ENCODE peak calls at places on chromosomes 16 and 17, in seven cellular contexts. One of them, this sample, is unnamed.

GRCh38 chr17:50575581-50576210 is 15.2 kb downstream of the CACNA1G start:
- DNase-seq in COR-L47: no peak
- DNase-seq in anterior cingulate cortex: no peak
- DNase-seq in RPMI7951: no peak
- DNase-seq in activated naive CD4-positive, alpha-beta T cell: no peak
- DNase-seq in astrocyte: no peak
- DNase-seq in heart right ventricle: no peak
- DNase-seq in this sample: no peak

GRCh38 chr16:51305337-51305736 is 154.3 kb upstream of the SALL1 start:
- DNase-seq in COR-L47: no peak
- DNase-seq in anterior cingulate cortex: no peak
- DNase-seq in RPMI7951: no peak
- DNase-seq in activated naive CD4-positive, alpha-beta T cell: no peak
- DNase-seq in astrocyte: no peak
- DNase-seq in heart right ventricle: no peak
- DNase-seq in this sample: no peak

GRCh38 chr16:11020792-11021440 is 76.6 kb downstream of the CLEC16A start:
- DNase-seq in COR-L47: no peak
- DNase-seq in anterior cingulate cortex: no peak
- DNase-seq in RPMI7951: no peak
- DNase-seq in activated naive CD4-positive, alpha-beta T cell: no peak
- DNase-seq in astrocyte: no peak
- DNase-seq in heart right ventricle: no peak
- DNase-seq in this sample: no peak

GRCh38 chr16:66001432-66001831 is 365.1 kb upstream of the CDH5 start:
- DNase-seq in COR-L47: no peak
- DNase-seq in anterior cingulate cortex: no peak
- DNase-seq in RPMI7951: no peak
- DNase-seq in activated naive CD4-positive, alpha-beta T cell: no peak
- DNase-seq in astrocyte: no peak
- DNase-seq in heart right ventricle: no peak
- DNase-seq in this sample: no peak

GRCh38 chr17:7654832-7655540 is 4.3 kb downstream of the ATP1B2 start:
- DNase-seq in COR-L47: no peak
- DNase-seq in anterior cingulate cortex: peak
- DNase-seq in RPMI7951: no peak
- DNase-seq in activated naive CD4-positive, alpha-beta T cell: no peak
- DNase-seq in astrocyte: peak
- DNase-seq in heart right ventricle: no peak
- DNase-seq in this sample: no peak

GRCh38 chr16:14486520-14487303 is 143.3 kb downstream of the PARN start:
- DNase-seq in COR-L47: no peak
- DNase-seq in anterior cingulate cortex: peak
- DNase-seq in RPMI7951: peak
- DNase-seq in activated naive CD4-positive, alpha-beta T cell: no peak
- DNase-seq in astrocyte: peak
- DNase-seq in heart right ventricle: peak
- DNase-seq in this sample: peak

GRCh38 chr16:11410382-11411058 is 65.3 kb downstream of the RMI2 start:
- DNase-seq in COR-L47: no peak
- DNase-seq in anterior cingulate cortex: no peak
- DNase-seq in RPMI7951: no peak
- DNase-seq in activated naive CD4-positive, alpha-beta T cell: no peak
- DNase-seq in astrocyte: no peak
- DNase-seq in heart right ventricle: no peak
- DNase-seq in this sample: no peak

GRCh38 chr16:25066426-25066746 is 45.2 kb upstream of the LCMT1 start:
- DNase-seq in COR-L47: no peak
- DNase-seq in anterior cingulate cortex: no peak
- DNase-seq in RPMI7951: no peak
- DNase-seq in activated naive CD4-positive, alpha-beta T cell: no peak
- DNase-seq in astrocyte: no peak
- DNase-seq in heart right ventricle: no peak
- DNase-seq in this sample: no peak

GRCh38 chr17:17408236-17408794 is 68.5 kb upstream of the MED9 start:
- DNase-seq in COR-L47: no peak
- DNase-seq in anterior cingulate cortex: no peak
- DNase-seq in RPMI7951: no peak
- DNase-seq in activated naive CD4-positive, alpha-beta T cell: no peak
- DNase-seq in astrocyte: peak
- DNase-seq in heart right ventricle: no peak
- DNase-seq in this sample: no peak

GRCh38 chr17:27324940-27325339 is 31.0 kb downstream of the WSB1 start:
- DNase-seq in COR-L47: no peak
- DNase-seq in anterior cingulate cortex: no peak
- DNase-seq in RPMI7951: no peak
- DNase-seq in activated naive CD4-positive, alpha-beta T cell: no peak
- DNase-seq in astrocyte: no peak
- DNase-seq in heart right ventricle: no peak
- DNase-seq in this sample: no peak

GRCh38 chr17:59783221-59784016 is 76.0 kb downstream of the VMP1 start:
- DNase-seq in COR-L47: no peak
- DNase-seq in anterior cingulate cortex: no peak
- DNase-seq in RPMI7951: peak
- DNase-seq in activated naive CD4-positive, alpha-beta T cell: no peak
- DNase-seq in astrocyte: peak
- DNase-seq in heart right ventricle: no peak
- DNase-seq in this sample: no peak

GRCh38 chr17:79950711-79951110 is 85.0 kb downstream of the TBC1D16 start:
- DNase-seq in COR-L47: no peak
- DNase-seq in anterior cingulate cortex: peak
- DNase-seq in RPMI7951: peak
- DNase-seq in activated naive CD4-positive, alpha-beta T cell: no peak
- DNase-seq in astrocyte: no peak
- DNase-seq in heart right ventricle: no peak
- DNase-seq in this sample: peak

GRCh38 chr16:13480801-13481200 is 439.2 kb upstream of the ERCC4 start:
- DNase-seq in COR-L47: no peak
- DNase-seq in anterior cingulate cortex: no peak
- DNase-seq in RPMI7951: peak
- DNase-seq in activated naive CD4-positive, alpha-beta T cell: no peak
- DNase-seq in astrocyte: no peak
- DNase-seq in heart right ventricle: no peak
- DNase-seq in this sample: no peak

GRCh38 chr17:34974794-34975428 is 5.4 kb upstream of the LIG3 start:
- DNase-seq in COR-L47: no peak
- DNase-seq in anterior cingulate cortex: no peak
- DNase-seq in RPMI7951: peak
- DNase-seq in activated naive CD4-positive, alpha-beta T cell: no peak
- DNase-seq in astrocyte: no peak
- DNase-seq in heart right ventricle: no peak
- DNase-seq in this sample: no peak

GRCh38 chr16:57167537-57167936 is 18.3 kb downstream of the PSME3IP1 start:
- DNase-seq in COR-L47: no peak
- DNase-seq in anterior cingulate cortex: no peak
- DNase-seq in RPMI7951: no peak
- DNase-seq in activated naive CD4-positive, alpha-beta T cell: no peak
- DNase-seq in astrocyte: no peak
- DNase-seq in heart right ventricle: no peak
- DNase-seq in this sample: no peak

GRCh38 chr17:1629647-1630310 is 1.1 kb upstream of the SLC43A2 start:
- DNase-seq in COR-L47: no peak
- DNase-seq in anterior cingulate cortex: peak
- DNase-seq in RPMI7951: peak
- DNase-seq in activated naive CD4-positive, alpha-beta T cell: peak
- DNase-seq in astrocyte: no peak
- DNase-seq in heart right ventricle: peak
- DNase-seq in this sample: peak

GRCh38 chr17:41811549-41812175 is at the start of gene P3H4:
- DNase-seq in COR-L47: peak
- DNase-seq in anterior cingulate cortex: peak
- DNase-seq in RPMI7951: peak
- DNase-seq in activated naive CD4-positive, alpha-beta T cell: peak
- DNase-seq in astrocyte: peak
- DNase-seq in heart right ventricle: peak
- DNase-seq in this sample: peak

GRCh38 chr16:75860654-75861053 is 134.4 kb upstream of the CPHXL start:
- DNase-seq in COR-L47: peak
- DNase-seq in anterior cingulate cortex: peak
- DNase-seq in RPMI7951: no peak
- DNase-seq in activated naive CD4-positive, alpha-beta T cell: no peak
- DNase-seq in astrocyte: no peak
- DNase-seq in heart right ventricle: no peak
- DNase-seq in this sample: peak

GRCh38 chr16:22267764-22268163 is 29.4 kb upstream of the POLR3E start:
- DNase-seq in COR-L47: no peak
- DNase-seq in anterior cingulate cortex: no peak
- DNase-seq in RPMI7951: no peak
- DNase-seq in activated naive CD4-positive, alpha-beta T cell: no peak
- DNase-seq in astrocyte: no peak
- DNase-seq in heart right ventricle: no peak
- DNase-seq in this sample: no peak

GRCh38 chr16:27330542-27330941 is 16.8 kb downstream of the IL4R start:
- DNase-seq in COR-L47: no peak
- DNase-seq in anterior cingulate cortex: no peak
- DNase-seq in RPMI7951: peak
- DNase-seq in activated naive CD4-positive, alpha-beta T cell: no peak
- DNase-seq in astrocyte: peak
- DNase-seq in heart right ventricle: peak
- DNase-seq in this sample: no peak

GRCh38 chr17:79950306-79950705 is 85.4 kb downstream of the TBC1D16 start:
- DNase-seq in COR-L47: no peak
- DNase-seq in anterior cingulate cortex: no peak
- DNase-seq in RPMI7951: no peak
- DNase-seq in activated naive CD4-positive, alpha-beta T cell: no peak
- DNase-seq in astrocyte: no peak
- DNase-seq in heart right ventricle: no peak
- DNase-seq in this sample: peak

GRCh38 chr16:23114131-23114904 is 34.9 kb downstream of the USP31 start:
- DNase-seq in COR-L47: peak
- DNase-seq in anterior cingulate cortex: no peak
- DNase-seq in RPMI7951: no peak
- DNase-seq in activated naive CD4-positive, alpha-beta T cell: no peak
- DNase-seq in astrocyte: no peak
- DNase-seq in heart right ventricle: no peak
- DNase-seq in this sample: no peak

GRCh38 chr17:80260791-80261158 is at the start of gene RNF213:
- DNase-seq in COR-L47: no peak
- DNase-seq in anterior cingulate cortex: peak
- DNase-seq in RPMI7951: peak
- DNase-seq in activated naive CD4-positive, alpha-beta T cell: no peak
- DNase-seq in astrocyte: no peak
- DNase-seq in heart right ventricle: peak
- DNase-seq in this sample: no peak

GRCh38 chr16:31402687-31403086 is 9.6 kb downstream of the ITGAD start:
- DNase-seq in COR-L47: no peak
- DNase-seq in anterior cingulate cortex: no peak
- DNase-seq in RPMI7951: peak
- DNase-seq in activated naive CD4-positive, alpha-beta T cell: no peak
- DNase-seq in astrocyte: no peak
- DNase-seq in heart right ventricle: no peak
- DNase-seq in this sample: no peak

GRCh38 chr17:77323413-77324171 is 182.8 kb downstream of the SEC14L1 start:
- DNase-seq in COR-L47: no peak
- DNase-seq in anterior cingulate cortex: no peak
- DNase-seq in RPMI7951: peak
- DNase-seq in activated naive CD4-positive, alpha-beta T cell: no peak
- DNase-seq in astrocyte: peak
- DNase-seq in heart right ventricle: peak
- DNase-seq in this sample: no peak

GRCh38 chr17:82830249-82830661 is 9.6 kb downstream of the ZNF750 start:
- DNase-seq in COR-L47: peak
- DNase-seq in anterior cingulate cortex: no peak
- DNase-seq in RPMI7951: no peak
- DNase-seq in activated naive CD4-positive, alpha-beta T cell: no peak
- DNase-seq in astrocyte: peak
- DNase-seq in heart right ventricle: peak
- DNase-seq in this sample: no peak

GRCh38 chr17:76397184-76397583 is 12.8 kb downstream of the SPHK1 start:
- DNase-seq in COR-L47: no peak
- DNase-seq in anterior cingulate cortex: no peak
- DNase-seq in RPMI7951: no peak
- DNase-seq in activated naive CD4-positive, alpha-beta T cell: no peak
- DNase-seq in astrocyte: no peak
- DNase-seq in heart right ventricle: no peak
- DNase-seq in this sample: no peak

GRCh38 chr16:85027968-85028637 is 508 bp downstream of the KIAA0513 start:
- DNase-seq in COR-L47: no peak
- DNase-seq in anterior cingulate cortex: no peak
- DNase-seq in RPMI7951: no peak
- DNase-seq in activated naive CD4-positive, alpha-beta T cell: no peak
- DNase-seq in astrocyte: no peak
- DNase-seq in heart right ventricle: no peak
- DNase-seq in this sample: no peak

GRCh38 chr17:55319933-55320593 is 55.3 kb downstream of the HLF start:
- DNase-seq in COR-L47: no peak
- DNase-seq in anterior cingulate cortex: no peak
- DNase-seq in RPMI7951: no peak
- DNase-seq in activated naive CD4-positive, alpha-beta T cell: no peak
- DNase-seq in astrocyte: no peak
- DNase-seq in heart right ventricle: no peak
- DNase-seq in this sample: no peak

GRCh38 chr16:66924527-66925321 is 611 bp downstream of the RRAD start:
- DNase-seq in COR-L47: no peak
- DNase-seq in anterior cingulate cortex: no peak
- DNase-seq in RPMI7951: no peak
- DNase-seq in activated naive CD4-positive, alpha-beta T cell: no peak
- DNase-seq in astrocyte: no peak
- DNase-seq in heart right ventricle: peak
- DNase-seq in this sample: peak

GRCh38 chr17:7025240-7025639 is 2.4 kb downstream of the BCL6B start:
- DNase-seq in COR-L47: no peak
- DNase-seq in anterior cingulate cortex: no peak
- DNase-seq in RPMI7951: no peak
- DNase-seq in activated naive CD4-positive, alpha-beta T cell: no peak
- DNase-seq in astrocyte: no peak
- DNase-seq in heart right ventricle: no peak
- DNase-seq in this sample: no peak

GRCh38 chr17:40415390-40415789 is 2.3 kb downstream of the TOP2A start:
- DNase-seq in COR-L47: peak
- DNase-seq in anterior cingulate cortex: no peak
- DNase-seq in RPMI7951: peak
- DNase-seq in activated naive CD4-positive, alpha-beta T cell: no peak
- DNase-seq in astrocyte: no peak
- DNase-seq in heart right ventricle: no peak
- DNase-seq in this sample: no peak

GRCh38 chr17:42623732-42624596 is 14.5 kb downstream of the TUBG1 start:
- DNase-seq in COR-L47: no peak
- DNase-seq in anterior cingulate cortex: no peak
- DNase-seq in RPMI7951: peak
- DNase-seq in activated naive CD4-positive, alpha-beta T cell: no peak
- DNase-seq in astrocyte: peak
- DNase-seq in heart right ventricle: no peak
- DNase-seq in this sample: no peak

GRCh38 chr17:40320771-40321501 is 12.0 kb downstream of the RARA start:
- DNase-seq in COR-L47: no peak
- DNase-seq in anterior cingulate cortex: no peak
- DNase-seq in RPMI7951: peak
- DNase-seq in activated naive CD4-positive, alpha-beta T cell: no peak
- DNase-seq in astrocyte: no peak
- DNase-seq in heart right ventricle: peak
- DNase-seq in this sample: no peak

GRCh38 chr17:17056167-17056562 is 13.9 kb downstream of the MPRIP start:
- DNase-seq in COR-L47: no peak
- DNase-seq in anterior cingulate cortex: no peak
- DNase-seq in RPMI7951: no peak
- DNase-seq in activated naive CD4-positive, alpha-beta T cell: no peak
- DNase-seq in astrocyte: no peak
- DNase-seq in heart right ventricle: no peak
- DNase-seq in this sample: no peak

GRCh38 chr16:49603956-49604355 is 230.4 kb downstream of the C16orf78 start:
- DNase-seq in COR-L47: no peak
- DNase-seq in anterior cingulate cortex: no peak
- DNase-seq in RPMI7951: no peak
- DNase-seq in activated naive CD4-positive, alpha-beta T cell: no peak
- DNase-seq in astrocyte: no peak
- DNase-seq in heart right ventricle: no peak
- DNase-seq in this sample: no peak